ENCODE peak calls at places on chromosomes 12 and 14, in four cellular contexts. F is Karpas-422, Q is Peyer's patch, O is transverse colon. P is an unnamed sample.
A peak's percentile ranks its signal among the peaks of the same experiment; 100 is the strongest.

GRCh38 chr12:114406326-114407033 is 536 bp upstream of the TBX5 start:
- DNase-seq in F (no peak), Q (no peak), O (no peak), P (no peak)

GRCh38 chr12:1369460-1369859 is 224.9 kb downstream of the FBXL14 start:
- DNase-seq in F (no peak), Q (no peak), O (no peak), P (peak; percentile 55)

GRCh38 chr12:53212931-53213330 is 5.9 kb upstream of the ITGB7 start:
- DNase-seq in F (peak; percentile 40), Q (no peak), O (no peak), P (no peak)

GRCh38 chr14:106518054-106518943 is 991.9 kb downstream of the TMEM121 start:
- DNase-seq in F (peak; percentile 92), Q (no peak), O (peak; percentile 67), P (no peak)

GRCh38 chr12:24015771-24016170 is 66.3 kb upstream of the SOX5 start:
- DNase-seq in F (no peak), Q (no peak), O (no peak), P (no peak)

GRCh38 chr14:35403397-35404245 is 928 bp downstream of the NFKBIA start:
- DNase-seq in F (peak; percentile 93), Q (peak; percentile 99), O (peak; percentile 98), P (peak; percentile 98)

GRCh38 chr12:20601668-20602280 is 93.4 kb upstream of the SLCO1C1 start:
- DNase-seq in F (peak; percentile 48), Q (no peak), O (no peak), P (no peak)

GRCh38 chr14:42214981-42215491 is 608.4 kb downstream of the LRFN5 start:
- DNase-seq in F (no peak), Q (no peak), O (no peak), P (peak; percentile 15)

GRCh38 chr14:25121342-25122129 is 71.6 kb upstream of the STXBP6 start:
- DNase-seq in F (no peak), Q (no peak), O (no peak), P (no peak)

GRCh38 chr12:130762319-130762675 is 46.2 kb upstream of the RIMBP2 start:
- DNase-seq in F (no peak), Q (no peak), O (no peak), P (no peak)

GRCh38 chr12:130633771-130634170 is 82.3 kb downstream of the RIMBP2 start:
- DNase-seq in F (no peak), Q (no peak), O (peak; percentile 46), P (peak; percentile 31)

GRCh38 chr12:116863275-116863767 is 17.9 kb downstream of the HRK start:
- DNase-seq in F (peak; percentile 81), Q (no peak), O (peak; percentile 49), P (no peak)

GRCh38 chr12:132218915-132219314 is 74.7 kb downstream of the NOC4L start:
- DNase-seq in F (peak; percentile 81), Q (no peak), O (no peak), P (no peak)

GRCh38 chr12:92255741-92256140 is 110.1 kb upstream of the BTG1 start:
- DNase-seq in F (no peak), Q (no peak), O (no peak), P (no peak)

GRCh38 chr14:56412453-56413434 is 166.9 kb upstream of the TMEM260 start:
- DNase-seq in F (no peak), Q (no peak), O (no peak), P (no peak)

GRCh38 chr12:56257071-56257470 is 1.1 kb downstream of the ANKRD52 start:
- DNase-seq in F (no peak), Q (no peak), O (no peak), P (no peak)

GRCh38 chr12:12954361-12954760 is 2.4 kb upstream of the GPRC5D start:
- DNase-seq in F (no peak), Q (no peak), O (no peak), P (no peak)

GRCh38 chr12:67927231-67927630 is 62.0 kb upstream of the IFNG-AS1 start:
- DNase-seq in F (no peak), Q (no peak), O (no peak), P (no peak)
- H3K27ac ChIP-seq in F (no peak overlapping the region), Q (no peak overlapping the region), O (peak overlapping the region; percentile 66), P (no peak overlapping the region)

GRCh38 chr14:104580961-104581360 is 1.4 kb downstream of the C14orf180 start:
- DNase-seq in F (no peak), Q (no peak), O (peak; percentile 56), P (no peak)
- H3K4me3 ChIP-seq in F (no peak overlapping the region), Q (no peak overlapping the region), O (no peak overlapping the region), P (no peak overlapping the region)

DNA sequence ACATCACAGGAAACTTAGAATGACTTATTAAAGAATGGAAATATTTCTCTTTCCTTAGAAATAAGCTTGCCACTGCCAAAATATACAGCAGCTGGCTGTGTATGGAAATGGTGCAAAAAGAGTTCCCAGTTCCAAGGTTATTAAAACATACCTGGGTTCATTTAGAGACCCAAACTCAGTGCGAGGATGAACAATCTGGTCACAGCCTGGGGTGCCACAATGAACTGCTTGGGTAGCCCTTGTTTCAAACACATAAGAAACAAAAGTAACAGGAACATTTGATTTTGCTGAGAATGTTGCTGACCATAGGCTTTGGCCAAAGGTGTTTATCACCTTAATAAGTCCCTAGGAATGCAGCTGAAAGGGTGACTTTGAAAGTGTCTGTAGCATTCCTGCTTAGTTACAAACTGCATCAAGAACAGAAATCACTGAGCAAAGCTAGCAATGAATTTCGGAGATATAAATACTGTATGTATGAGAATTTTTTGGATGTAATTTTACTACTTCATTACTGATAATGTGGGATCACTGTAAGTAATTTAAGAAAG is 1553.6 kb upstream of the FLRT2 start:
- DNase-seq in F (no peak), Q (no peak), O (no peak), P (no peak)
- H3K27ac ChIP-seq in F (no peak overlapping the region), Q (no peak overlapping the region), O (peak overlapping the region; percentile 9), P (no peak overlapping the region)

DNA sequence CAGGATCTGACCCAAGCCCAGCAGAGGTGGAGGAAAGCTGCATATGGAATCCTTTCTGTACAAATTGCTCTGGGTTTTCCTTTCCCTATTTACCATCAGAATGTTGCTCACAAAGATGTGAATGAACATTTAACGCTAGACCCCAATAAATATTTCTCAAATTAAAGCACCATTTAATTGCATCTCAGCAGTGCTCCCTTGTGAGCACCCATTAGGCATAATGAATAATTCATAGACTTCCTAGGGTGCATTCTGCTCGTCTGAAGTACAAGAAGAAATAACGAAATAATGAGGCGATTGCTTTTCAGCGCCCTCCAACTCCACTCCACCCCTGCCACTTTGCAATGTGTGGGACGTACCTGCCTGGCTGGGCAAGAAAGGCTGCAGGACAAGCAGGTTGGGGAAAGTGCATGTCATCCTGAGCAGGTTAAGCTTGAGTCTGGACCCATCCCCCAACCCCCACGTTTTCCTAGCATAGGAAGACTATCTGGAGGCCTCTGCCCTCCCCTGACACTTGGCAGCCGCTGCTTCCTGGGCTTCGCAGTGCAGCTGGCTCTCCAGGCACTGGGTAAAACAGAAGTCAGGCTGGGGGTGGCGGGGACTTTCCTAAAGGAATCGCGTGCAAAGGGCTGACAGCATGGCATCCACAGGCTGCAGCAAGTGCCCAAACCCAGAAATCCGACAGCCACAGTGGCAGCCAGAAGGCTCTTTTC is 253.8 kb downstream of the DUSP6 start:
- DNase-seq in F (no peak), Q (no peak), O (no peak), P (no peak)
- H3K4me3 ChIP-seq in F (no peak overlapping the region), Q (no peak overlapping the region), O (no peak overlapping the region), P (no peak overlapping the region)

DNA sequence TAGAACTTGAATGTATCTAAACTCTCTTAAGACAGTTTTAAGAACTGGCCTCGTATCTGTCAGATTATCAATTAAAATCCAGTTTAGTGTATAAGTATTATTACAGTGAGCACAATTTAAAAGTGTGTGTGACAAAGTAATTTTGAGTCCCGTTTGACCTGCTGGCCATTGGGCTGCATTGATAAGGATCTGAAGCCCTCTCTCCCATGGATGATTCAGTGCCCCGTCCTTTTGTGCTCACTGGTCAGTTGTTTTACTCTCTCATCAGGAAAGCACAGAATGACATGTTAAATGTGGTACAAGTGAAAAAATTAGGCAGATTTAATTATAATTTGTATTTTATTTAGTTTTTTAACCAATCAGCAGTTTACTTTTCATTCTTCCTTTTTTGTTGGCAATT is 123.1 kb downstream of the GPR135 start:
- DNase-seq in F (no peak), Q (no peak), O (no peak), P (no peak)
- H3K27ac ChIP-seq in F (no peak overlapping the region), Q (no peak overlapping the region), O (no peak overlapping the region), P (no peak overlapping the region)

DNA sequence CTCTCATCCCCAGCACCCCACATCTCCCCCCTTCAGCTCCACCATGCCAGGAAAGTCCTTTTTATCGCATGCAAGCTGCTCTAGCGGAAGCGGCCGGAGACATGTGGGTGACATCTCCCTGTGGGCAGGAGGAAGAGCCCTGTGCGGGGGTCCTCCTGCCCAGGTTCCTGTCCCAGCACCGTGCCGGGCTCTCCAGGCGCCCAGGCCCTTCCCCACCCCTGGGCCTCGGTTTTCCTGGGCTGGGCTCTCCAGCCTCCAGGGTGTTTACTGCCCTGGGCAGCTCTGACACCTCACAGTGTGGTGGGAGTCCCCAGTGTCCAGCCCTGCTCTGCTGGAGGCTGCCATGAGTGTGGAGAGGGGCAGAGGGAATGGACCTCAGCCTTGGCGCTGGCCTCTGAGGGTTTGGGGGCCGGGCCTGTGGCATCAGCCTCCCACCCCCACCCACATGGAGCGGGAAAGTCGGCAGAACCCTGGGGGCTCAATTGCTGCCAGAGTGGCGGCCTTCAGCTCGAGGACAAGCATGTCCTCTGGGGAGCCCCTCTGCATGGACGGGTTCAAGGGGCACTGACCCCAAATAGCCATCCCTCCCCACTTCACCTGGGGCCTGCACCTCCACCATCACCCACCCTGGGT is 16.9 kb downstream of the ASPG start:
- DNase-seq in F (no peak), Q (peak; percentile 32), O (no peak), P (no peak)
- H3K4me3 ChIP-seq in F (no peak overlapping the region), Q (no peak overlapping the region), O (no peak overlapping the region), P (no peak overlapping the region)

DNA sequence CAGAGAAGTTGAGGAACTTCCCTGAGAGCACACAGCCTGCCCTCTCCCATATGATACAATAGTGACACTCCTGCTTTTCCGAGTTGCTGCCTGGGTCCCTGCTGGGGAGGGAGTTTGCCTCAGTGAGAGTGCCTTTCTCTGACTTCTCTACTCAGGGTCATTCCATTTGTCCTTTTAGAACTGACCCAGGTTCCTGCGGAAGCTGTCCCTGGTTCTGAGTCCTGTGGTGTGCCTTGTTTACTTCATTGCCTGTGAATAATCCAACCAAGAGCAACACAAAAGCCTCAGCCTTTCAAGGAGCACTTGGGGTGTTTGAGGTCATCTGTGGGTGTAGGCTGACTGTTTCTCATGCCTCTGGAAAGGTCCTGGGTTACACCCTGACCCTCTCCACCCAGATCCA is 13.7 kb downstream of the SERPINA1 start:
- DNase-seq in F (no peak), Q (no peak), O (no peak), P (no peak)
- H3K27ac ChIP-seq in F (no peak overlapping the region), Q (no peak overlapping the region), O (no peak overlapping the region), P (no peak overlapping the region)

DNA sequence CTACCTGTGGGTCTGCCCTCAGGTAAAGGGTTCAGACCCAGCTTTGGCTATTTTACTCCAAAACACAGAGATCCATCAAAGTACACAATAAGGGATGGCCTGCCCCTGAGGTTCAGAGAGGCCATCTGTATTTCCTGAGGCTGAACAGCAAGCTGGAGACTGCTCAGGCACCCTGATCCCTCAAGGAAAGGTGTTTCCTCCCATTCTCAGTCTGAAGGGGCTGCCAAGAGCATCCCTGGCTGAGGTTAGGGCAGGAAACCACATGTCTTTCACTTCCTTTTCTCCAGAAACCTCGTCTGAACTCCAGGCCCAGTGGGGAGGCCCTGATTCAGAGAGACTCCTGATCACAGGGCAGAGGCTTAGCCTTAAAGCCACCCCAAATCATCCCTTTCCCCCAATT is 1.5 kb downstream of the RILPL1 start:
- DNase-seq in F (peak; percentile 52), Q (no peak), O (peak; percentile 21), P (peak; percentile 21)
- H3K4me3 ChIP-seq in F (no peak overlapping the region), Q (no peak overlapping the region), O (no peak overlapping the region), P (peak overlapping the region; percentile 89)

GRCh38 chr14:37616853-37617252 is 21.4 kb downstream of the TTC6 start:
- DNase-seq in F (no peak), Q (no peak), O (no peak), P (no peak)
- H3K27ac ChIP-seq in F (no peak overlapping the region), Q (no peak overlapping the region), O (no peak overlapping the region), P (no peak overlapping the region)